ENCODE peak calls at places on chromosomes 7 and 10, in six cellular contexts. One of them, this sample, is unnamed.

GRCh38 chr10:30591249-30591670 is 38.3 kb downstream of the LYZL2 start:
- DNase-seq in A549: peak; percentile 67
- DNase-seq in HepG2: peak; percentile 65
- DNase-seq in K562: peak; percentile 67
- DNase-seq in endothelial cell of umbilical vein: peak; percentile 65
- DNase-seq in GM12878: no peak
- DNase-seq in this sample: peak; percentile 59

GRCh38 chr10:61897671-61898434 is 3.6 kb upstream of the ARID5B start:
- DNase-seq in HepG2: no peak
- DNase-seq in endothelial cell of umbilical vein: peak; percentile 47
- DNase-seq in A549: peak; percentile 21
- DNase-seq in K562: no peak
- DNase-seq in GM12878: no peak
- DNase-seq in this sample: peak; percentile 52

GRCh38 chr10:84179059-84179710 is 5.6 kb downstream of the GPR15LG start:
- DNase-seq in HepG2: no peak
- DNase-seq in A549: peak; percentile 29
- DNase-seq in GM12878: no peak
- DNase-seq in endothelial cell of umbilical vein: no peak
- DNase-seq in K562: no peak
- DNase-seq in this sample: no peak

GRCh38 chr10:6239213-6239991 is 36.7 kb downstream of the PFKFB3 start:
- DNase-seq in GM12878: peak; percentile 12
- DNase-seq in endothelial cell of umbilical vein: peak; percentile 94
- DNase-seq in K562: peak; percentile 65
- DNase-seq in HepG2: peak; percentile 65
- DNase-seq in A549: peak; percentile 98
- DNase-seq in this sample: peak; percentile 94

GRCh38 chr10:14486777-14487510 is 156.2 kb upstream of the FRMD4A start:
- DNase-seq in A549: peak; percentile 27
- DNase-seq in endothelial cell of umbilical vein: no peak
- DNase-seq in GM12878: no peak
- DNase-seq in K562: no peak
- DNase-seq in HepG2: no peak
- DNase-seq in this sample: no peak

GRCh38 chr10:62610649-62611229 is 193.8 kb upstream of the ADO start:
- DNase-seq in HepG2: peak; percentile 35
- DNase-seq in K562: peak; percentile 56
- DNase-seq in A549: peak; percentile 53
- DNase-seq in endothelial cell of umbilical vein: peak; percentile 41
- DNase-seq in GM12878: no peak
- DNase-seq in this sample: peak; percentile 86

GRCh38 chr7:44305564-44306507 is 19.6 kb downstream of the CAMK2B start:
- DNase-seq in endothelial cell of umbilical vein: no peak
- DNase-seq in GM12878: no peak
- DNase-seq in A549: no peak
- DNase-seq in K562: peak; percentile 6
- DNase-seq in HepG2: no peak
- DNase-seq in this sample: peak; percentile 1

GRCh38 chr10:102859911-102860310 is 5.9 kb downstream of the BORCS7 start:
- DNase-seq in GM12878: no peak
- DNase-seq in endothelial cell of umbilical vein: no peak
- DNase-seq in A549: no peak
- DNase-seq in K562: no peak
- DNase-seq in HepG2: no peak
- DNase-seq in this sample: no peak

GRCh38 chr7:94423865-94424264 is 29.2 kb downstream of the COL1A2 start:
- DNase-seq in HepG2: no peak
- DNase-seq in GM12878: no peak
- DNase-seq in endothelial cell of umbilical vein: no peak
- DNase-seq in A549: peak; percentile 6
- DNase-seq in K562: no peak
- DNase-seq in this sample: no peak

GRCh38 chr10:11282661-11283060 is 265.0 kb downstream of the CELF2 start:
- DNase-seq in GM12878: no peak
- DNase-seq in K562: no peak
- DNase-seq in HepG2: no peak
- DNase-seq in A549: no peak
- DNase-seq in endothelial cell of umbilical vein: no peak
- DNase-seq in this sample: no peak

GRCh38 chr7:82528577-82529305 is 85.2 kb upstream of the CACNA2D1 start:
- DNase-seq in HepG2: no peak
- DNase-seq in A549: no peak
- DNase-seq in K562: no peak
- DNase-seq in GM12878: no peak
- DNase-seq in endothelial cell of umbilical vein: no peak
- DNase-seq in this sample: no peak

GRCh38 chr7:105890290-105890997 is 14.0 kb upstream of the ATXN7L1 start:
- DNase-seq in GM12878: no peak
- DNase-seq in HepG2: no peak
- DNase-seq in K562: no peak
- DNase-seq in A549: no peak
- DNase-seq in endothelial cell of umbilical vein: no peak
- DNase-seq in this sample: no peak

GRCh38 chr10:59817806-59818205 is 64.6 kb upstream of the MRLN start:
- DNase-seq in A549: no peak
- DNase-seq in K562: no peak
- DNase-seq in GM12878: no peak
- DNase-seq in endothelial cell of umbilical vein: peak; percentile 19
- DNase-seq in HepG2: no peak
- DNase-seq in this sample: no peak

GRCh38 chr7:95509199-95509598 is 23.5 kb downstream of the ASB4 start:
- DNase-seq in GM12878: no peak
- DNase-seq in HepG2: peak; percentile 25
- DNase-seq in A549: no peak
- DNase-seq in endothelial cell of umbilical vein: peak; percentile 20
- DNase-seq in K562: no peak
- DNase-seq in this sample: peak; percentile 19

GRCh38 chr7:81501220-81501619 is 268.6 kb downstream of the HGF start:
- DNase-seq in A549: peak; percentile 50
- DNase-seq in K562: no peak
- DNase-seq in GM12878: no peak
- DNase-seq in endothelial cell of umbilical vein: peak; percentile 40
- DNase-seq in HepG2: no peak
- DNase-seq in this sample: peak; percentile 64

GRCh38 chr7:132472463-132473120 is 103.7 kb downstream of the PLXNA4 start:
- DNase-seq in endothelial cell of umbilical vein: no peak
- DNase-seq in K562: no peak
- DNase-seq in HepG2: no peak
- DNase-seq in GM12878: no peak
- DNase-seq in A549: no peak
- DNase-seq in this sample: no peak

GRCh38 chr10:50551894-50552293 is 71.9 kb downstream of the SGMS1 start:
- DNase-seq in endothelial cell of umbilical vein: no peak
- DNase-seq in GM12878: no peak
- DNase-seq in K562: no peak
- DNase-seq in HepG2: no peak
- DNase-seq in A549: no peak
- DNase-seq in this sample: no peak

GRCh38 chr7:70178787-70179186 is 580.5 kb downstream of the AUTS2 start:
- DNase-seq in K562: no peak
- DNase-seq in HepG2: no peak
- DNase-seq in GM12878: no peak
- DNase-seq in A549: peak; percentile 58
- DNase-seq in endothelial cell of umbilical vein: no peak
- DNase-seq in this sample: peak; percentile 28

GRCh38 chr10:132538031-132538789 is 623 bp downstream of the INPP5A start:
- DNase-seq in endothelial cell of umbilical vein: peak; percentile 9
- DNase-seq in K562: no peak
- DNase-seq in GM12878: no peak
- DNase-seq in HepG2: no peak
- DNase-seq in A549: no peak
- DNase-seq in this sample: peak; percentile 47

GRCh38 chr10:132536241-132536963 is 1.2 kb upstream of the INPP5A start:
- DNase-seq in endothelial cell of umbilical vein: no peak
- DNase-seq in K562: peak; percentile 42
- DNase-seq in A549: peak; percentile 28
- DNase-seq in GM12878: no peak
- DNase-seq in HepG2: no peak
- DNase-seq in this sample: peak; percentile 60

GRCh38 chr10:132538790-132539421 is 1.3 kb downstream of the INPP5A start:
- DNase-seq in HepG2: no peak
- DNase-seq in K562: no peak
- DNase-seq in GM12878: no peak
- DNase-seq in A549: no peak
- DNase-seq in endothelial cell of umbilical vein: no peak
- DNase-seq in this sample: peak; percentile 52

GRCh38 chr10:132537713-132538020 is at the start of gene INPP5A:
- DNase-seq in HepG2: no peak
- DNase-seq in endothelial cell of umbilical vein: no peak
- DNase-seq in GM12878: no peak
- DNase-seq in K562: no peak
- DNase-seq in A549: no peak
- DNase-seq in this sample: no peak

DNA sequence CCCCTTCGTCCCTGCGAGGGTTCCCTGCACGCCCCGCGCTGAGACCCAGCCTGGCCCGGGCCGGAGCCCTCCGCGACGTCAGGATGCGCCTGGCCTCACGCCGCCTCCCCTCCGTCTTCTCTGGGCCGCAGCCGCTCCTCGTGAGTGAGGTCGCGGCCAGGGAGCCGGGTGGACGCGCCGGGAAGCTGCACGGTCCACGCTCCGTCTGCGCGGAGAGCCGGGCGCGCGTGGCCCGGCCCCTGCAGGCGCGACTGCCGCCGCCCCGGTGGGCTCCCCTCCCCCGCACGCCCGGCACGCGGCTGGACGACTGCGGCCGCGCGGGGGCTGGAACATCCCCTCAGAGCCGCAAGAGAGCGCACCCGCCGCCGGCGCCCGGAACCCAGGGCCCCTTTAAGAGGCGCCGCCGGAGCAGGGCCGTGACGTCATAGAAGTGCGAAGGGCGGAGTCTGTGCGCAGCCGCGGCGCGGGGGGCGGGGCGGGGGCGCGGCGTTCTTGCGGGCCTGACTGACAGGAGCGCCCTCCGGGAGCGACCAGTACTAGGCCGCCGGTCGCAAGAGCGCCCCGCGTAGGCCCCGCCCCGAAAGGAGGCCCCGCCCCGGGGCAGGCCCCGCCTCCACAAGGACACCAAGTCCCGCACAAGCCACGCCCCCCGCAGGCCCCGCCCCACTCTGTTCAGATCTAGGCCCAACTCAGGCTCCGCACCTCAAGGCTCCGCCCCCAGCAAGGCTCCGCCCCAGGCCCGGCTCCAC is 449 bp upstream of the INPP5A start:
- DNase-seq in K562: peak; percentile 97
- DNase-seq in A549: peak; percentile 99
- DNase-seq in GM12878: peak; percentile 84
- DNase-seq in HepG2: peak; percentile 95
- DNase-seq in endothelial cell of umbilical vein: peak; percentile 99
- DNase-seq in this sample: peak; percentile 99
- TF ChIP-seq POLR2A in K562: no peak
- TF ChIP-seq POLR2A in A549: peak; percentile 74
- TF ChIP-seq POLR2A in GM12878: peak; percentile 52
- TF ChIP-seq POLR2A in HepG2: no peak
- TF ChIP-seq POLR2A in endothelial cell of umbilical vein: no peak
- TF ChIP-seq POLR2A in this sample: peak; percentile 79

GRCh38 chr10:79345241-79346011 is 1.8 kb upstream of the PPIF start:
- DNase-seq in K562: no peak
- DNase-seq in endothelial cell of umbilical vein: no peak
- DNase-seq in GM12878: no peak
- DNase-seq in A549: no peak
- DNase-seq in HepG2: no peak
- DNase-seq in this sample: peak; percentile 76
- TF ChIP-seq MYC in K562: no peak
- TF ChIP-seq MYC in endothelial cell of umbilical vein: no peak
- TF ChIP-seq MYC in GM12878: no peak
- TF ChIP-seq MYC in A549: no peak
- TF ChIP-seq MYC in HepG2: no peak
- TF ChIP-seq MYC in this sample: no peak

DNA sequence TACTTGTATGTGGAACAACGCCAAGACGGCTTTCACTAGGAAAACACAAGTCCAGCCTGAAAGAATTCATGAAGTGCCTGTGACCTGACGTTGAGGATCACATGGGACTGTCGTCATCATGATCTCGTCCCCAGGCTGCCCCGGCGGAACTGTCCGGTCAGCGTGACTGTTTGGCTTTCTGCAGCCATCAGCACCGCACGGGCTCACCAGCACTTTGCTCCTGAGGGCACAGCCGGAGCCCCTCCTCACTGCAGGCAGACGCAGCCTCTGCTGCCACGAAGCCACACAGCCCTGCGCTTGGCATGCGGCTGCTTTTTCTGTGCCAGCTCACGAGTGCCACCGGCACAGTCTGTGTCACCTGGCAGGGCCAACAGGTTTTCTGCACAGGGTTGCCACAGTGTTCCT is 9.4 kb upstream of the GET4 start:
- DNase-seq in endothelial cell of umbilical vein: peak; percentile 92
- DNase-seq in K562: no peak
- DNase-seq in A549: no peak
- DNase-seq in HepG2: no peak
- DNase-seq in GM12878: no peak
- DNase-seq in this sample: no peak
- TF ChIP-seq POLR2A in endothelial cell of umbilical vein: no peak
- TF ChIP-seq POLR2A in K562: no peak
- TF ChIP-seq POLR2A in A549: no peak
- TF ChIP-seq POLR2A in HepG2: no peak
- TF ChIP-seq POLR2A in GM12878: no peak
- TF ChIP-seq POLR2A in this sample: no peak

DNA sequence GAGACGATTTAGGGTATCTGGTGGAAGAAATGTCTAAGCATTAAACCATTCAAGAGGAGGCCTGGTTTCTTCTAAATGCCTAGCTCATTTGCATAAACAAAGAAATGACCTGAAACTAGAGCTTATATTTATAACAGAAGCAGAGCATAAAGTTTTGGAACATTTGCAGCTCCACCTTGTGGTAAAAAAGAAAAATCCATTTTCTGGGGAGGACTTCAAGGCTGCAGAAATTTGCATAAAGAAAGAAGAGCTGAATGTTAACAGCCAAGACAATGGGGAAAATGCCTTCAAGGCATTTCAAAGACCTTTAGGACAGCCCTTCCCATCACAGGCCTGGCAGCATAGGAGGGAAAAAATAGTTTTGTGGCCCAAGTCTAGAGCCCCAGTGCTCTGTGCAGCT is 362.0 kb downstream of the ZNF248 start:
- DNase-seq in GM12878: no peak
- DNase-seq in A549: peak; percentile 53
- DNase-seq in endothelial cell of umbilical vein: no peak
- DNase-seq in HepG2: no peak
- DNase-seq in K562: no peak
- DNase-seq in this sample: peak; percentile 81
- TF ChIP-seq MYC in GM12878: no peak
- TF ChIP-seq MYC in A549: no peak
- TF ChIP-seq MYC in endothelial cell of umbilical vein: no peak
- TF ChIP-seq MYC in HepG2: no peak
- TF ChIP-seq MYC in K562: no peak
- TF ChIP-seq MYC in this sample: no peak